ENCODE peak calls at places on chromosomes 13 and 19, in ten cellular contexts. S, N, J, A, O, H, G, V, T and I are unnamed samples.

GRCh38 chr19:16849168-16849567 is 20.0 kb downstream of the SIN3B start:
- DNase-seq in G (no peak), T (no peak), N (no peak), H (no peak), A (peak; percentile 73), O (no peak), J (no peak), S (no peak), V (no peak), I (no peak)

GRCh38 chr19:36152061-36152885 is at the start of gene COX7A1:
- DNase-seq in O (no peak), V (peak; percentile 70), H (peak; percentile 18), N (no peak), T (peak; percentile 29), S (no peak), G (peak; percentile 74), A (no peak), J (no peak), I (peak; percentile 36)

GRCh38 chr19:5090780-5091575 is 122.1 kb downstream of the KDM4B start:
- DNase-seq in G (peak; percentile 67), A (no peak), V (peak; percentile 57), T (no peak), H (peak; percentile 44), O (peak; percentile 35), N (no peak), J (no peak), S (peak; percentile 14), I (no peak)

GRCh38 chr19:590396-590745 is 690 bp downstream of the HCN2 start:
- DNase-seq in G (peak; percentile 56), O (peak; percentile 39), H (peak; percentile 47), V (peak; percentile 49), J (no peak), A (peak; percentile 59), T (no peak), N (no peak), S (no peak), I (no peak)

GRCh38 chr13:48839171-48839570 is 136.5 kb upstream of the FNDC3A start:
- DNase-seq in S (no peak), N (no peak), O (no peak), V (peak; percentile 28), J (no peak), A (no peak), H (no peak), G (no peak), T (no peak), I (no peak)

GRCh38 chr13:111051656-111052232 is 63.4 kb upstream of the ARHGEF7 start:
- DNase-seq in T (no peak), J (no peak), H (no peak), N (no peak), A (no peak), O (no peak), V (no peak), G (no peak), S (no peak), I (no peak)

GRCh38 chr19:4454621-4454951 is 3.0 kb downstream of the UBXN6 start:
- DNase-seq in T (no peak), J (no peak), A (no peak), V (no peak), S (no peak), G (no peak), O (no peak), H (no peak), N (no peak), I (no peak)

GRCh38 chr13:111228262-111229144 is 91.9 kb upstream of the TEX29 start:
- DNase-seq in V (no peak), O (no peak), H (peak; percentile 97), A (no peak), J (peak; percentile 95), G (no peak), N (peak; percentile 97), T (no peak), S (no peak), I (no peak)

GRCh38 chr13:98279473-98280175 is 102.6 kb upstream of the RNF113B start:
- DNase-seq in V (no peak), J (peak; percentile 81), H (no peak), N (no peak), S (peak; percentile 4), O (peak; percentile 62), T (no peak), A (peak; percentile 54), G (no peak), I (no peak)

GRCh38 chr19:50664204-50664603 is 15.0 kb downstream of the C19orf81 start:
- DNase-seq in O (no peak), H (no peak), S (no peak), A (no peak), J (no peak), V (no peak), T (no peak), G (no peak), N (no peak), I (no peak)

GRCh38 chr19:50661087-50661486 is 11.8 kb downstream of the C19orf81 start:
- DNase-seq in J (no peak), H (no peak), G (no peak), S (no peak), V (no peak), O (peak; percentile 13), T (no peak), A (no peak), N (no peak), I (no peak)

GRCh38 chr19:50661675-50662441 is 12.6 kb downstream of the C19orf81 start:
- DNase-seq in H (no peak), J (no peak), N (no peak), A (no peak), T (no peak), G (no peak), V (no peak), O (peak; percentile 37), S (no peak), I (no peak)

GRCh38 chr19:50662442-50663279 is 13.4 kb downstream of the C19orf81 start:
- DNase-seq in A (no peak), G (no peak), N (no peak), S (no peak), T (no peak), O (no peak), H (no peak), V (no peak), J (no peak), I (no peak)

GRCh38 chr19:50663280-50663790 is 14.1 kb downstream of the C19orf81 start:
- DNase-seq in V (no peak), T (no peak), H (no peak), S (no peak), O (no peak), N (no peak), G (no peak), A (no peak), J (no peak), I (no peak)
- TF ChIP-seq CTCF in V (peak; percentile 16), T (no peak), H (no peak), S (no peak), O (no peak), N (no peak), G (no peak), A (no peak), J (peak; percentile 24), I (no peak)

DNA sequence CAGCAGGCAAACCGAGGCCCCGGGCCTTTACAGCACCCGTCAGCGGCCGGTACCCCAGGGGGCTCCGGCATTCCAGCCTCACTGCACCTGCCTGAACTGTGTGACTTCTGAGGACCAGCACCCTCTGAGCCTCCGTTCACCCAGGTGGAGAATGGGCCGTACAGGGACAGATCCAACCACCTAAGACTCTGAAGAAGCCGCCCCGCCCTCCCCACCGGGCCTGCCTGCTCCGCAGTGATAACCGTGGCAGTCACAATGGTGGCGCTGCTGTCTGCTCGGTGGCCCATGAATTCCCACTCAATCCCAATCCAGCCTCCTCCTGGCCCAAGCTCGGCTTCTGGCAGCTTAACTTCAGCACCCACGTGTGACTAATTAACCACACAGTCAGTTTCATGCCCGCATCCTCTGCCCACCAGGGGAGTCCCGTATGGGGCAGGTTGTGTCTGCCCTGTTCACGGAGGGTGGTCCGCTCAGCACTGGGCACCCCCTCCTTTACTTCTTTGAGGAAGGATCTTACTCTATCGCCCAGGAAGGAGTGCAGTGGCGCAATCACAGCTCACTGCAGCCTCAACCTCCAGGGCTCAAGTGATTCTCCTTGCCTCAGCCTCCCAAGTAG is 3.4 kb downstream of the TCF3 start:
- DNase-seq in T (no peak), H (no peak), A (no peak), O (no peak), N (no peak), S (no peak), G (no peak), J (no peak), V (no peak), I (peak; percentile 71)
- TF ChIP-seq CTCF in T (no peak), H (no peak), A (no peak), O (no peak), N (no peak), S (no peak), G (no peak), J (peak; percentile 5), V (no peak), I (peak; percentile 26)

GRCh38 chr13:21324793-21325192 is 134.3 kb downstream of the ZDHHC20 start:
- DNase-seq in H (no peak), N (no peak), J (no peak), A (peak; percentile 7), T (no peak), S (no peak), O (no peak), G (no peak), V (no peak), I (peak; percentile 60)

GRCh38 chr13:21322304-21322965 is 136.7 kb downstream of the ZDHHC20 start:
- DNase-seq in V (no peak), O (no peak), T (no peak), G (no peak), A (no peak), S (no peak), J (no peak), N (no peak), H (no peak), I (no peak)

GRCh38 chr13:21320642-21321034 is 138.5 kb downstream of the ZDHHC20 start:
- DNase-seq in J (no peak), T (no peak), V (no peak), O (no peak), G (no peak), S (no peak), N (no peak), A (no peak), H (no peak), I (no peak)

GRCh38 chr13:21321269-21321668 is 137.8 kb downstream of the ZDHHC20 start:
- DNase-seq in S (no peak), G (no peak), J (no peak), H (no peak), N (no peak), O (no peak), V (no peak), A (no peak), T (no peak), I (no peak)

DNA sequence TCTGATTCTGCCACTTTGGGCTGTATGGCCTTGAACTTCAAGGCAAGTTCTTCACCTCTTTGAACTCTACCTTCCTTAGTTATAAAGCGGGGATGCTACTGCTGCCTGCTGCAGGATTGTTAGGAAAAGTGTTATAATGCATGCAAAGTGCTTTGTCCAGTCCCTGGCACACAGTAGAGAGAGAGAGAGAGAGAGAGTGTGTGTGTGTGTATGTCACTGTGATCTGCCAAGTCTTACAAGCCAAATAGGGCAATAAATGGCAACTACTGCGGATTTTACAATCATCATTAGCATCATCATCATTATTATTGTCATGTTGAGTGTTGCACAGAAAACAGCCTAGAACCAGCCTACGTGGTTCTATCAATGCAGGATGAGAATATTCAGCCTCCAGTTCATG is 136.1 kb downstream of the ZDHHC20 start:
- DNase-seq in T (no peak), V (no peak), G (no peak), S (no peak), A (no peak), N (no peak), H (no peak), O (no peak), J (no peak), I (no peak)
- TF ChIP-seq CTCF in T (no peak), V (no peak), G (no peak), S (no peak), A (no peak), N (no peak), H (no peak), O (no peak), J (no peak), I (no peak)

GRCh38 chr13:26386026-26386425 is 132.1 kb downstream of the CDK8 start:
- DNase-seq in G (no peak), S (no peak), H (no peak), N (no peak), A (peak; percentile 13), V (no peak), O (no peak), T (no peak), J (no peak), I (no peak)
- TF ChIP-seq CTCF in G (no peak), S (no peak), H (no peak), N (no peak), A (no peak), V (no peak), O (no peak), T (no peak), J (no peak), I (no peak)